ENCODE peak calls at places on chromosome 21, in seven cellular contexts. P is adrenal gland, G is left lung, D is mammary epithelial cell, O is mesothelial cell of epicardium, Z is left ventricle myocardium inferior, R is BJ. L is an unnamed sample.

GRCh38 chr21:38267991-38268858 is 11.4 kb downstream of the KCNJ15 start:
- DNase-seq in P (no peak), G (no peak), D (peak), O (no peak), Z (no peak), R (no peak), L (no peak)

GRCh38 chr21:45870851-45871615 is 110.5 kb upstream of the COL6A1 start:
- DNase-seq in P (no peak), G (no peak), D (no peak), O (no peak), Z (no peak), R (no peak), L (peak)

GRCh38 chr21:25424674-25425073 is 182.6 kb downstream of the MRPL39 start:
- DNase-seq in P (no peak), G (no peak), D (no peak), O (no peak), Z (no peak), R (no peak), L (no peak)

GRCh38 chr21:33268392-33268735 is 2.2 kb downstream of the IL10RB start:
- DNase-seq in P (no peak), G (no peak), D (no peak), O (no peak), Z (no peak), R (no peak), L (no peak)

GRCh38 chr21:34526618-34527290 is 14.7 kb upstream of the KCNE1 start:
- DNase-seq in P (peak), G (peak), D (peak), O (peak), Z (peak), R (peak), L (no peak)

GRCh38 chr21:26409735-26410134 is 163.4 kb downstream of the CYYR1 start:
- DNase-seq in P (no peak), G (no peak), D (no peak), O (no peak), Z (no peak), R (no peak), L (no peak)

GRCh38 chr21:36656138-36656537 is 42.8 kb upstream of the SIM2 start:
- DNase-seq in P (no peak), G (peak), D (peak), O (no peak), Z (no peak), R (no peak), L (no peak)

GRCh38 chr21:18782721-18783120 is 379.1 kb upstream of the TMPRSS15 start:
- DNase-seq in P (no peak), G (no peak), D (no peak), O (no peak), Z (no peak), R (no peak), L (no peak)

GRCh38 chr21:37845535-37845934 is 70.7 kb downstream of the KCNJ6 start:
- DNase-seq in P (no peak), G (no peak), D (no peak), O (no peak), Z (no peak), R (no peak), L (no peak)

GRCh38 chr21:41958886-41959563 is 5.2 kb upstream of the C2CD2 start:
- DNase-seq in P (peak), G (no peak), D (peak), O (no peak), Z (no peak), R (no peak), L (no peak)

GRCh38 chr21:41955516-41955915 is 1.7 kb upstream of the C2CD2 start:
- DNase-seq in P (no peak), G (no peak), D (no peak), O (no peak), Z (no peak), R (no peak), L (no peak)

GRCh38 chr21:41960386-41960785 is 6.6 kb upstream of the C2CD2 start:
- DNase-seq in P (no peak), G (no peak), D (no peak), O (no peak), Z (no peak), R (no peak), L (no peak)

GRCh38 chr21:41956926-41957729 is 3.3 kb upstream of the C2CD2 start:
- DNase-seq in P (no peak), G (no peak), D (peak), O (no peak), Z (no peak), R (peak), L (no peak)

GRCh38 chr21:41957991-41958766 is 4.4 kb upstream of the C2CD2 start:
- DNase-seq in P (peak), G (peak), D (peak), O (peak), Z (peak), R (peak), L (no peak)
- TF ChIP-seq CTCF in P (no peak), G (no peak), D (peak), O (peak), Z (peak), R (peak), L (no peak)

GRCh38 chr21:29360799-29361765 is 62.4 kb downstream of the BACH1 start:
- DNase-seq in P (no peak), G (no peak), D (peak), O (no peak), Z (no peak), R (no peak), L (no peak)
- TF ChIP-seq CTCF in P (peak), G (no peak), D (peak), O (no peak), Z (no peak), R (no peak), L (peak)

DNA sequence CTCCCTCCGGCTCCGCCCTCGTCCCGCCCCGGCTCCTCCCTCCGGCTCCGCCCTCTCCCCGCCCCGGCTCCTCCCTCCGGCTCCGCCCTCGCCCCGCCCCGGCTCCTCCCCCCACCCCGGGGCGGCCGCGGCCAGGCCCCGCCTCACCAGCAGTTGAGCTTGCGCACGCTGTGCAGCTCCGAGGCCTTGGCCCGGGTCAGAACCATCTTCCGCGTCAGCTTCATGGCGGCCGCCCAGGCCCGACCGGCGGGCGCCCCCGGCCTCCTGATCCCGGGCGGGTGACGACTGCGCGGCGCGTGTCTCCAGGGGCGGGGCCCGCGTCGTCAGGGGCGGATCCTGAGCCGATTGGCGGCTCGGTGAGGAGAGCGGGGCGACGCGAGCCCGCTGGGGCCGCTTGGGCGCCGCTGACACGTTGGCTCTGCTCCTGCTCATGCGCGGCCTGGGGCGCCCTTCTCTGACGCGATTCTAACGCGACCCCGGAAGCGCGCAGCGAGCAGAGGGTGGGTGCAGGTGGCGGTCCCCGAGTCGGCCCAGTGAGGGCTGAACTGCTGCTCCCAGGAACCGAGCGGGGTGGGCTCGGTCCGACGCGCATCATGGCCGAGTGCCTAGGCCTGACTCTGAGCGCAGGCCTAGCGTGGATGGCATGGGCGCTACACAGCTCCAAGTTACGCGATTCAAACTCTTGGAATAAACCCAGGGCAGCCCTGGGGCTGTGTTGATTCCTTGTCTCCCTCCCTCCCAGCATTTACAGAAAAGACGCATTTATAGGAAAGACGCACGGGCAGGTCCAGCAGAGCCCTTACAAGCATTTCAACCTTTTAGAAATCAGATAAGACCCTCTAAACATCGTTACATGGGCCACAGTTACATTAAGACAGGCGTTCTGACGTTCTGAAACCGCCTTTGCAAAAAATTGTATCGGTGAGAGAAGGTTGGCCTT is at the start of gene CFAP410:
- DNase-seq in P (peak), G (peak), D (peak), O (peak), Z (peak), R (peak), L (peak)
- TF ChIP-seq CTCF in P (no peak), G (no peak), D (no peak), O (no peak), Z (no peak), R (no peak), L (no peak)

GRCh38 chr21:41518757-41519156 is 10.8 kb upstream of the TMPRSS2 start:
- DNase-seq in P (no peak), G (no peak), D (no peak), O (no peak), Z (no peak), R (no peak), L (no peak)

GRCh38 chr21:41520560-41521442 is 12.8 kb upstream of the TMPRSS2 start:
- DNase-seq in P (no peak), G (no peak), D (no peak), O (no peak), Z (no peak), R (no peak), L (no peak)

GRCh38 chr21:41521489-41522027 is 13.6 kb upstream of the TMPRSS2 start:
- DNase-seq in P (no peak), G (no peak), D (no peak), O (no peak), Z (no peak), R (no peak), L (no peak)

GRCh38 chr21:41523175-41523574 is 15.2 kb upstream of the TMPRSS2 start:
- DNase-seq in P (no peak), G (no peak), D (no peak), O (no peak), Z (no peak), R (no peak), L (no peak)

GRCh38 chr21:41519806-41520559 is 12.0 kb upstream of the TMPRSS2 start:
- DNase-seq in P (no peak), G (no peak), D (no peak), O (no peak), Z (no peak), R (no peak), L (no peak)
- TF ChIP-seq CTCF in P (no peak), G (no peak), D (no peak), O (no peak), Z (no peak), R (no peak), L (no peak)

DNA sequence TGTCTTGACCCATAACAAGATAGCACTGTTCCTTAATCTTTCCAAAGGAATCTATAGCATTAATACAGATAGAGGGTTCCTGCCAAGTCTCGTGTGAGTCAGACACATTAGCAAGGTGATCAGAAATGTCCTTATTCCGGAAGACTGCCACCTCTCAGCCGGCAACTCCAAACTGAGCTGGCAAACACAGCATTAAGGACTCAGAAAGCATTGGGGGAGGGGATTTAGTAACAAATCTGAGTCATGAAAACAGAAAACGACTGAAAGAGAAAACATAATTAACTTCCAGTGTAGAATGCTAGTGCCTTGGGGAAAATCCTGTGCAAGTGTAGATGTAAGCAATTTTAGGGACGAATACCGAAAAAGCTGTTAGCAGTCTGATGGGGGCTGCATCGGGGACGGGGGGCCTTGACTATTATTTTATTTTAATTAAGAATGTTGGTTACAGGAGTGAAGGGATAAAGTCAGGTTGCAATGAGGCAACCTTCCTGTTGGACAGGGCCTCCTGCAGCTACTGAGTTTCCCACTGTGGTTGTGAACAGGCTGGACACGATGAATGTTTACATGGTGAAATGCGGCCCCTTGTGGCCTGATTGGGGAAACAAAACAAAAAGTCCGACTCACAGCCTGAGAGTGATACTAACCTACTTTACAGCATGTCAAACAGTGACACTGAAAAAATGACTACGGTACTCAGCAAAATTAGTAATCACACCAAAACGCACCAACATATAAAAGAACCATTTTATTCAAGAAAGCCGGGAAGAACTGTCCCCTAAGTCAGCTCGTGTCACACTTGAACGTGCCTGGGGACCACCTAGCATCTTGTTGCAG is 20.7 kb downstream of the MIS18A start:
- DNase-seq in P (peak), G (peak), D (peak), O (peak), Z (peak), R (no peak), L (no peak)
- TF ChIP-seq CTCF in P (peak), G (peak), D (peak), O (peak), Z (peak), R (peak), L (peak)

GRCh38 chr21:39452207-39452964 is 616 bp downstream of the SH3BGR start:
- DNase-seq in P (no peak), G (no peak), D (peak), O (no peak), Z (no peak), R (peak), L (no peak)

GRCh38 chr21:39453571-39454179 is 1.9 kb downstream of the SH3BGR start:
- DNase-seq in P (no peak), G (no peak), D (no peak), O (no peak), Z (no peak), R (no peak), L (no peak)

GRCh38 chr21:39454949-39455668 is 3.3 kb downstream of the SH3BGR start:
- DNase-seq in P (no peak), G (no peak), D (no peak), O (no peak), Z (no peak), R (no peak), L (no peak)

GRCh38 chr21:39452965-39453332 is 1.2 kb downstream of the SH3BGR start:
- DNase-seq in P (no peak), G (no peak), D (no peak), O (no peak), Z (no peak), R (no peak), L (no peak)

GRCh38 chr21:39456665-39457064 is 4.9 kb downstream of the SH3BGR start:
- DNase-seq in P (no peak), G (no peak), D (no peak), O (no peak), Z (no peak), R (no peak), L (no peak)
- TF ChIP-seq CTCF in P (no peak), G (no peak), D (peak), O (peak), Z (peak), R (peak), L (peak)

GRCh38 chr21:39924577-39925308 is 57.5 kb downstream of the PCP4 start:
- DNase-seq in P (no peak), G (no peak), D (no peak), O (no peak), Z (no peak), R (no peak), L (no peak)
- TF ChIP-seq CTCF in P (no peak), G (no peak), D (no peak), O (no peak), Z (no peak), R (no peak), L (no peak)

DNA sequence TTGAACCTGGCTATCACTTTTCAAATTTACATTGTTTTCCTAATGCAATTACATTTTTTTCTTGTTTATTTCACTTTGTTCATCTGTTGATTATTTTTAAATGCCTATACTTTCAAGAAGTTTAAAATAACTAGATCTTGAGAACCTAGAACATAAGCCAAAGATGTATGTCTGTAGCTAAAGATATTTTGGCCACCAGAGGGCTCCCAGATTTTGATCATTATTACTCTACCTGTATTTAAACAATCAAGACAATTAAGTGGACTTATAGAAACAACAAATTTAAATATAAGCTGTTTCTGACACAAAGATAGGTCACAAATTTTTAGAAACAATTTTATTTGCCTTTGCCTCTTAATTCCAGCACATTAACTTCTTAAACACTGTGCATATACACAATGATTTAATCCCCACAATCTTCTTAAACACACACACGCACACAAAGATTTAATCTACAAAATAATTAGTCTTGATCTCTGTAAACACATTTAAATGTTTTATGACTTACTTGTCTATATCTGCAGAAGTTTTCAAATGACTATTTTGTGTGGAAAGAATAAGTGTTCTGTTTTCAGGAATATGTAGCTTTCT is 380.0 kb downstream of the DSCAM start:
- DNase-seq in P (no peak), G (no peak), D (peak), O (no peak), Z (no peak), R (no peak), L (no peak)
- TF ChIP-seq CTCF in P (peak), G (peak), D (peak), O (peak), Z (peak), R (peak), L (peak)

GRCh38 chr21:41048141-41048540 is 119.8 kb upstream of the BACE2 start:
- DNase-seq in P (no peak), G (no peak), D (no peak), O (no peak), Z (no peak), R (no peak), L (no peak)

GRCh38 chr21:41043008-41043407 is 125.0 kb upstream of the BACE2 start:
- DNase-seq in P (no peak), G (no peak), D (no peak), O (no peak), Z (no peak), R (no peak), L (no peak)

GRCh38 chr21:41048636-41049035 is 119.3 kb upstream of the BACE2 start:
- DNase-seq in P (no peak), G (no peak), D (no peak), O (no peak), Z (no peak), R (no peak), L (no peak)

DNA sequence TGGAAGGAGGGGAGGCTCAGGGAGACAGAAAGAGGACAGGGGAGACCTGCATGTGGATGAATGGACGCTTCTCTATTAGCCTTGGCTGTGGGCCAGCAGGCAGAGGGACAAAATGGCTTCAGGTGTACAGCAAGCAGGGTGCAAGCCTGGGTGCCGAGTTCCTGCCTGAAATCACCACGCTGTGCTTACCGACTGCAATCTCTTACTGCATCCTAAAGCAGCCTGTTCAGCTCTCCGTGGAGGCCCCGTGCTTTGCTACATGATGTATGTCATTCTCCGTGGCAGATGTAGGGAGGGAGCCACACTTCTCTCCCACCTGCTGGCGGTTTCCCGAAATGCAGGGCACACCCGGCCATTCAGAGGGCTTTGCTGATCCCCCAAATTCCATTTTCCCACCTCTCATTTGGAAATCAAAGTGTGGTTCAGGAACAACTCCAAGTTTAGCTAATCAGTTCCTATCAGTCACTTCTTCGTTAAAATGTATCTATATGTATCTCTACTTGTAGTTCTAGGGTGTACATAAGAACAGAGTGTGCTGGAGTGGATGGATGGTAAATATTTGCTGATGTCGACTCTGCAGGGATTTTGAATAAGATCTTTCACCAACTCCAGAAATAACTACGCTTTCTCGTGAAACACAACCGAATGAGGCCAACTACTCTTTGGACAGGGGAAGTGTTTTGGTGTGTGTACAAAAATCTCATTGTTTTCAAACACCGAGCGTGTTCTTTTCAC is 122.3 kb upstream of the BACE2 start:
- DNase-seq in P (no peak), G (no peak), D (no peak), O (peak), Z (no peak), R (no peak), L (no peak)
- TF ChIP-seq CTCF in P (no peak), G (peak), D (peak), O (peak), Z (peak), R (no peak), L (peak)